ENCODE peak calls at places on chromosomes 16 and 17, in four cellular contexts. D, T, A and U are unnamed samples.

GRCh38 chr16:28596840-28597691 is at the start of gene SULT1A2:
- DNase-seq in D (no peak), T (no peak), A (peak; percentile 56), U (peak; percentile 59)

GRCh38 chr17:73711184-73711583 is 66.9 kb upstream of the SDK2 start:
- DNase-seq in D (peak; percentile 23), T (no peak), A (no peak), U (no peak)

GRCh38 chr16:85123891-85124635 is 11.8 kb upstream of the CIBAR2 start:
- DNase-seq in D (no peak), T (no peak), A (peak; percentile 88), U (no peak)

GRCh38 chr16:74449470-74449869 is 28.2 kb upstream of the CLEC18B start:
- DNase-seq in D (no peak), T (no peak), A (no peak), U (no peak)

GRCh38 chr17:82450357-82451106 is at the start of gene CYBC1:
- DNase-seq in D (peak; percentile 93), T (peak; percentile 88), A (peak; percentile 97), U (peak; percentile 96)

GRCh38 chr16:1057252-1057932 is 15.2 kb upstream of the SSTR5 start:
- DNase-seq in D (no peak), T (peak; percentile 72), A (peak; percentile 27), U (peak; percentile 72)

GRCh38 chr17:7184647-7185046 is 5.5 kb upstream of the ASGR1 start:
- DNase-seq in D (no peak), T (no peak), A (no peak), U (no peak)

GRCh38 chr17:41870627-41871026 is 5.4 kb upstream of the KLHL11 start:
- DNase-seq in D (no peak), T (no peak), A (no peak), U (no peak)

GRCh38 chr16:16887193-16887592 is 508.3 kb downstream of the NPIPA7 start:
- DNase-seq in D (no peak), T (no peak), A (no peak), U (no peak)

GRCh38 chr17:47946516-47946915 is 5.1 kb downstream of the PNPO start:
- DNase-seq in D (no peak), T (no peak), A (no peak), U (no peak)

GRCh38 chr17:64064331-64064730 is 43.9 kb upstream of the ICAM2 start:
- DNase-seq in D (no peak), T (no peak), A (no peak), U (no peak)

GRCh38 chr17:37701424-37702020 is 43.3 kb downstream of the HNF1B start:
- DNase-seq in D (peak; percentile 30), T (no peak), A (peak; percentile 20), U (no peak)

GRCh38 chr17:56902350-56902749 is 11.5 kb downstream of the TRIM25 start:
- DNase-seq in D (no peak), T (no peak), A (peak; percentile 30), U (no peak)

GRCh38 chr16:1964046-1964505 is 550 bp downstream of the RPS2 start:
- DNase-seq in D (peak; percentile 35), T (no peak), A (peak; percentile 54), U (no peak)

GRCh38 chr17:48560452-48560817 is 15.5 kb upstream of the HOXB2 start:
- DNase-seq in D (no peak), T (no peak), A (no peak), U (peak; percentile 7)

GRCh38 chr17:66968916-66969315 is 4.4 kb downstream of the CACNG4 start:
- DNase-seq in D (no peak), T (no peak), A (no peak), U (no peak)